ENCODE peak calls at places on chromosomes 11 and 22, in ten cellular contexts. I is right atrium auricular region, Q is tibial nerve, U is lower lobe of right lung, C is MCF 10A, T is HFFc6, M is HCT116, N is nephron progenitor cell, H is mucosa of descending colon, R is heart left ventricle. S is an unnamed sample.

GRCh38 chr11:61978703-61979661 is 11.5 kb upstream of the FTH1 start:
- DNase-seq in I (no peak), Q (no peak), U (no peak), C (peak), T (no peak), M (no peak), N (no peak), H (no peak), R (no peak), S (no peak)

GRCh38 chr11:61418136-61418535 is 11.6 kb downstream of the CPSF7 start:
- DNase-seq in I (no peak), Q (no peak), U (no peak), C (no peak), T (no peak), M (no peak), N (no peak), H (no peak), R (no peak), S (no peak)

GRCh38 chr22:48444320-48445112 is 1383.2 kb downstream of the BRD1 start:
- DNase-seq in I (no peak), Q (no peak), U (peak), C (no peak), T (no peak), M (no peak), N (no peak), H (peak), R (no peak), S (no peak)

GRCh38 chr22:28222066-28222465 is 303.0 kb upstream of the PITPNB start:
- DNase-seq in I (no peak), Q (no peak), U (no peak), C (no peak), T (no peak), M (no peak), N (no peak), H (no peak), R (no peak), S (no peak)

GRCh38 chr11:133082453-133082781 is 449.9 kb downstream of the OPCML start:
- DNase-seq in I (no peak), Q (peak), U (peak), C (no peak), T (no peak), M (no peak), N (peak), H (peak), R (peak), S (no peak)

GRCh38 chr11:46559815-46560214 is 34.0 kb downstream of the AMBRA1 start:
- DNase-seq in I (no peak), Q (no peak), U (no peak), C (no peak), T (no peak), M (no peak), N (no peak), H (no peak), R (no peak), S (no peak)

GRCh38 chr22:47328550-47329243 is 566.2 kb downstream of the TBC1D22A start:
- DNase-seq in I (no peak), Q (peak), U (no peak), C (peak), T (peak), M (peak), N (no peak), H (no peak), R (no peak), S (peak)

GRCh38 chr22:48423481-48423901 is 1404.2 kb downstream of the BRD1 start:
- DNase-seq in I (no peak), Q (no peak), U (no peak), C (no peak), T (peak), M (no peak), N (no peak), H (no peak), R (no peak), S (no peak)

GRCh38 chr11:68463714-68464113 is 3.2 kb downstream of the PPP6R3 start:
- DNase-seq in I (no peak), Q (no peak), U (no peak), C (no peak), T (no peak), M (no peak), N (no peak), H (no peak), R (no peak), S (no peak)

GRCh38 chr22:21078916-21079315 is 33.2 kb downstream of the LRRC74B start:
- DNase-seq in I (no peak), Q (no peak), U (no peak), C (no peak), T (no peak), M (no peak), N (no peak), H (no peak), R (no peak), S (no peak)

GRCh38 chr22:24338701-24339451 is 68.2 kb downstream of the SPECC1L start:
- DNase-seq in I (no peak), Q (no peak), U (no peak), C (no peak), T (peak), M (no peak), N (no peak), H (no peak), R (peak), S (no peak)

GRCh38 chr11:112590778-112591177 is 330.1 kb upstream of the PLET1 start:
- DNase-seq in I (no peak), Q (no peak), U (no peak), C (no peak), T (peak), M (no peak), N (no peak), H (no peak), R (no peak), S (no peak)

GRCh38 chr11:29432719-29433325 is 584.0 kb downstream of the KCNA4 start:
- DNase-seq in I (no peak), Q (no peak), U (no peak), C (peak), T (peak), M (peak), N (no peak), H (no peak), R (no peak), S (peak)

GRCh38 chr22:47850644-47851151 is 1088.2 kb downstream of the TBC1D22A start:
- DNase-seq in I (no peak), Q (no peak), U (no peak), C (no peak), T (no peak), M (no peak), N (peak), H (no peak), R (no peak), S (no peak)

GRCh38 chr22:20063271-20064139 is 16.5 kb upstream of the DGCR8 start:
- DNase-seq in I (no peak), Q (no peak), U (no peak), C (no peak), T (no peak), M (no peak), N (no peak), H (no peak), R (no peak), S (no peak)

GRCh38 chr11:120952503-120953229 is 71.2 kb upstream of the TBCEL start:
- DNase-seq in I (no peak), Q (peak), U (peak), C (peak), T (peak), M (peak), N (peak), H (peak), R (peak), S (peak)

GRCh38 chr11:8098879-8099278 is 17.9 kb downstream of the TUB start:
- DNase-seq in I (peak), Q (peak), U (no peak), C (no peak), T (peak), M (no peak), N (no peak), H (no peak), R (peak), S (no peak)

GRCh38 chr22:35957589-35957988 is 71.0 kb downstream of the RBFOX2 start:
- DNase-seq in I (no peak), Q (no peak), U (no peak), C (no peak), T (no peak), M (no peak), N (no peak), H (no peak), R (no peak), S (no peak)

GRCh38 chr11:8338138-8338537 is 74.5 kb upstream of the LMO1 start:
- DNase-seq in I (no peak), Q (no peak), U (peak), C (peak), T (peak), M (peak), N (peak), H (peak), R (no peak), S (peak)

GRCh38 chr11:68962527-68963250 is 18.1 kb downstream of the MRGPRD start:
- DNase-seq in I (no peak), Q (no peak), U (peak), C (no peak), T (no peak), M (no peak), N (no peak), H (no peak), R (no peak), S (no peak)

GRCh38 chr11:46210133-46210636 is 67.3 kb upstream of the CREB3L1 start:
- DNase-seq in I (no peak), Q (no peak), U (no peak), C (peak), T (peak), M (no peak), N (no peak), H (no peak), R (no peak), S (peak)

GRCh38 chr22:48884292-48884691 is 943.4 kb downstream of the BRD1 start:
- DNase-seq in I (no peak), Q (no peak), U (peak), C (no peak), T (no peak), M (no peak), N (no peak), H (no peak), R (no peak), S (no peak)

GRCh38 chr22:42959472-42960145 is 55.3 kb downstream of the PACSIN2 start:
- DNase-seq in I (peak), Q (peak), U (no peak), C (peak), T (peak), M (no peak), N (no peak), H (peak), R (peak), S (peak)
- TF ChIP-seq CTCF in I (no peak), Q (no peak), U (no peak), C (no peak), T (no peak), M (no peak), N (no peak), H (no peak), R (no peak), S (no peak)

GRCh38 chr11:71437879-71438278 is 10.3 kb downstream of the DHCR7 start:
- DNase-seq in I (no peak), Q (no peak), U (no peak), C (no peak), T (no peak), M (no peak), N (no peak), H (no peak), R (no peak), S (no peak)
- TF ChIP-seq CTCF in I (no peak), Q (no peak), U (no peak), C (no peak), T (no peak), M (no peak), N (no peak), H (no peak), R (no peak), S (no peak)

GRCh38 chr22:39448205-39449054 is 8.4 kb upstream of the MGAT3 start:
- DNase-seq in I (no peak), Q (no peak), U (no peak), C (no peak), T (no peak), M (no peak), N (no peak), H (no peak), R (no peak), S (peak)

GRCh38 chr22:39444247-39444800 is 12.5 kb upstream of the MGAT3 start:
- DNase-seq in I (no peak), Q (no peak), U (no peak), C (no peak), T (no peak), M (no peak), N (no peak), H (no peak), R (no peak), S (no peak)

GRCh38 chr22:39444937-39445465 is 11.8 kb upstream of the MGAT3 start:
- DNase-seq in I (no peak), Q (no peak), U (no peak), C (no peak), T (no peak), M (no peak), N (no peak), H (no peak), R (no peak), S (no peak)

GRCh38 chr22:39443416-39443815 is 13.4 kb upstream of the MGAT3 start:
- DNase-seq in I (no peak), Q (no peak), U (no peak), C (no peak), T (no peak), M (no peak), N (no peak), H (no peak), R (no peak), S (no peak)

DNA sequence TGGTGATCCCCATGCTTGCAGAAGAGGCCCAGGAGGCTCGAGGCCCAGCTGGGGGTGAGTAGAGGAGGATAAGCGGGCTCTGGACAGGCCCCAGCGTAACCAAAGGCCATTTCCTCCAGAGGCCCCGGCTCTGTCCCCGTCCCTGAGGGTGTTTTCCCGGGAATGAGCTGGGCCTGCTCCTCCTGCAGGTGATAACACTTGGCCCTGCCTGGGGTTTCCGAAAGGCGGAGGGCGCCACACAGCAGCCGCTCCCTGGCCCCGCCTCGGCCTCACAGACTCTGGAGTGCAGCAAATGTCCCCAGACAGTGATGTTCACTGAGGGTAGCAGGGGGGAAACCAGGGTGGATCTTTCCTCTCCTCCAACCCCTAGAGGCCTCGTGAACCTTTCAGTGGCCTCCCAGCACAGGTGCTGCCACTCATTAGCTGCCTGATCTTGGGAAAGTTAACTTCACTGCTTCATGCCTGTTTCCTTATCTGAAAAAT is 10.5 kb upstream of the MGAT3 start:
- DNase-seq in I (no peak), Q (no peak), U (no peak), C (no peak), T (no peak), M (no peak), N (no peak), H (peak), R (no peak), S (no peak)
- TF ChIP-seq CTCF in I (no peak), Q (no peak), U (no peak), C (no peak), T (no peak), M (no peak), N (no peak), H (no peak), R (no peak), S (no peak)

GRCh38 chr11:66951135-66951534 is 7.0 kb downstream of the PC start:
- DNase-seq in I (no peak), Q (no peak), U (no peak), C (no peak), T (no peak), M (no peak), N (no peak), H (no peak), R (no peak), S (no peak)
- TF ChIP-seq CTCF in I (no peak), Q (no peak), U (no peak), C (no peak), T (no peak), M (peak), N (no peak), H (no peak), R (no peak), S (no peak)

DNA sequence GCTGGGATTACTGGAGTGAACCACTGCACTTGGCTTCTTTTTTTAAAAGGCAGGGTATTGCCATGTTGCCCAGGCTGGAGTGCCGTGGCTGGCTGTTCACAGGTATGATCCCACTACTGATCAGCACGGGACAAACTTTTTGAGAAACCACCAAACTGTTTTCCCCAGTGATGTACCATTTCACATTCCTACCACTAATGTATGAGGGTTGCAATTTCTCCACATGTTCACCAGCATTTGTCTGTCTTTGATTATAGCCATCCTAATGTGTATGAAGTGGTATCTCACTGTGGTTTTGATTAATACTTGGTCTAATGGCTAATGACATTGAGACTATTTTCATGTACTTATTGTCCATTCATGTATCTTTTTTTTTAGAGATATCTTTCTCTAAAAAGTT is 41.5 kb upstream of the EP300 start:
- DNase-seq in I (no peak), Q (no peak), U (no peak), C (no peak), T (no peak), M (no peak), N (no peak), H (no peak), R (no peak), S (no peak)
- TF ChIP-seq CTCF in I (no peak), Q (no peak), U (no peak), C (no peak), T (peak), M (peak), N (no peak), H (no peak), R (no peak), S (no peak)

DNA sequence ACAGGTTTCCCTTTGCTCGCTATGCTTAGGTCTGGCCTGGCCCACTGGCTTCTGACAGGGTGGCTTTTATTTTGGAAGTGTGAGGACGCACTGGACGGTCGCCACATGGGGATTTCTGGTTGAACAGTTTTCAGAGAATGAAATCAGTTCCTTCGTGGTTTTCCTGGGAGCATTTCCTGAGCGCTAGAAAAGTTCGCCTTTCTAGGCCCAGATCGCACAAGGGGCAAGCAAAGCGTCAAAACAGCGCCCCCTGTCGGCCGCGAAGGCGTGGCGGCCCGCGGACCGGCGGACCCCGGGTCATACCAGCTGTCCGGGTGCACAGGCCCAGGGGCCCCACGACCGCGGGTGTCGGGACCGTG is 12.7 kb upstream of the CYP2R1 start:
- DNase-seq in I (peak), Q (peak), U (peak), C (peak), T (no peak), M (no peak), N (peak), H (peak), R (peak), S (peak)
- TF ChIP-seq CTCF in I (peak), Q (peak), U (peak), C (peak), T (peak), M (peak), N (peak), H (peak), R (peak), S (peak)

DNA sequence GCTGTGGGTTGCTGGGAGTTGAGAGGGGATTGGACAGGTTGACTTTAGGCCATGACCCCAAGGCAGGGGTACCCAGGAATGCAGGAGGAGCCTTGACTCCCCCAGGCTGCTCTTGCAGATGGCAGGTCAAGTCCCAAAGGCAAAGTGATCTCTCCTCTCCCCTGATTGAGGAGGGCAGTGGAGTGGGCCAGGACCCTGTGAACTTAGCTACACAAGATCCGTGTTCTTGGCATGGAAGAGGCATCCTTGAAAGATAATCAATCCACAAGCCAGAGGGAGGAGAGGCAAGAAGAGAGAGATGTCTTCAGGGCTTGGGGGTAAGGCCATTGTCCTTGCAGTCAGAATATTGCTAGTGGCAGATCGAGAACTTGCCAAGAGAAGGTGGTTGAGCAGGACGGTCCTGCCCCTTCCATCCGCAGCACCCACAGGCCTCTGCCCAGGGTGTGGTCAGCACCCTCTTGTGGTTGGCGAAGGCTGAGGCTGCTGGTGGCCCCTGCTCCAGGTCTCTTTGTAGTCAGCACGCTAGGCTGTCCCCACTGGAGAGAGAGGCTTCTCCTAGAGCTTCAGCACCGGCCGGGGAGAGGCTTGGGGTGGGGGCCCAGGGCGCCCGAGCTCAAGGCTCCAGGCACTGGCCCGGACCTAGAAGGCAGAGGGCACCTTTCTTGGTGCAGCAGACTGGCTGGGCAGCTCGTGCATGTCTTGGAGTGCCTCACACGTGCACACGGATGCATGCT is 45.4 kb downstream of the KCNC1 start:
- DNase-seq in I (no peak), Q (no peak), U (no peak), C (no peak), T (no peak), M (no peak), N (no peak), H (no peak), R (no peak), S (no peak)
- TF ChIP-seq CTCF in I (no peak), Q (no peak), U (no peak), C (no peak), T (no peak), M (no peak), N (no peak), H (no peak), R (no peak), S (no peak)